ENCODE peak calls at places on chromosomes 2 and 18, in eight cellular contexts. F is activated effector memory CD4-positive, alpha-beta T cell treated with anti-CD3 and anti-CD28 coated beads, Interleukin-2, amount 50 U/mL, for 16 hours; G is CD8-positive, alpha-beta memory T cell; D is G401; S is HFFc6; H is BJ; U is colonic mucosa; J is left colon. Y is an unnamed sample.

GRCh38 chr2:43225093-43225787 is 1.2 kb downstream of the ZFP36L2 start:
- DNase-seq in F (peak), G (peak), D (no peak), S (peak), H (no peak), U (peak), J (peak), Y (peak)

GRCh38 chr2:239558661-239559060 is 157.8 kb upstream of the HDAC4 start:
- DNase-seq in F (no peak), G (no peak), D (no peak), S (no peak), H (no peak), U (no peak), J (no peak), Y (no peak)

GRCh38 chr2:172554352-172555271 is 1.3 kb upstream of the PDK1 start:
- DNase-seq in F (no peak), G (no peak), D (peak), S (no peak), H (no peak), U (no peak), J (no peak), Y (peak)

GRCh38 chr18:67517224-67517765 is 775 bp upstream of the DSEL start:
- DNase-seq in F (no peak), G (no peak), D (peak), S (no peak), H (no peak), U (no peak), J (peak), Y (no peak)

GRCh38 chr2:217279571-217279970 is 419.7 kb upstream of the TNP1 start:
- DNase-seq in F (no peak), G (no peak), D (no peak), S (peak), H (peak), U (no peak), J (no peak), Y (no peak)

GRCh38 chr2:170436077-170436943 is 258.4 kb downstream of the MYO3B start:
- DNase-seq in F (no peak), G (no peak), D (no peak), S (no peak), H (no peak), U (no peak), J (no peak), Y (no peak)

GRCh38 chr18:2547477-2548087 is 23.7 kb downstream of the METTL4 start:
- DNase-seq in F (no peak), G (no peak), D (peak), S (peak), H (no peak), U (no peak), J (no peak), Y (peak)

GRCh38 chr2:59296279-59296678 is 1055.2 kb upstream of the FANCL start:
- DNase-seq in F (no peak), G (no peak), D (no peak), S (no peak), H (no peak), U (no peak), J (no peak), Y (no peak)

GRCh38 chr2:127419448-127420038 is 1.3 kb downstream of the PROC start:
- DNase-seq in F (no peak), G (no peak), D (no peak), S (no peak), H (no peak), U (no peak), J (no peak), Y (no peak)

GRCh38 chr2:46249654-46250053 is 47.6 kb upstream of the EPAS1 start:
- DNase-seq in F (no peak), G (no peak), D (no peak), S (no peak), H (no peak), U (no peak), J (no peak), Y (no peak)

Y was measured in KBM-7.